ENCODE peak calls at places on chromosomes 16 and 17, in five cellular contexts. E, F, X, N and L are unnamed samples.

GRCh38 chr16:12235110-12235509 is 258.6 kb downstream of the SNX29 start:
- DNase-seq in E (no peak), F (no peak), X (no peak), N (no peak), L (no peak)

GRCh38 chr17:74730491-74731346 is 6.3 kb upstream of the RAB37 start:
- DNase-seq in E (no peak), F (no peak), X (no peak), N (no peak), L (no peak)

GRCh38 chr17:56815711-56816110 is 18.0 kb downstream of the C17orf67 start:
- DNase-seq in E (no peak), F (no peak), X (no peak), N (no peak), L (peak)

GRCh38 chr17:10247806-10248334 is 49.5 kb upstream of the GAS7 start:
- DNase-seq in E (no peak), F (no peak), X (no peak), N (no peak), L (no peak)

GRCh38 chr17:77602062-77602746 is 356.3 kb upstream of the TNRC6C start:
- DNase-seq in E (peak), F (no peak), X (no peak), N (no peak), L (peak)

GRCh38 chr17:9987779-9988585 is 82.9 kb upstream of the RCVRN start:
- DNase-seq in E (no peak), F (peak), X (no peak), N (no peak), L (peak)

GRCh38 chr17:70084476-70084875 is 9.5 kb downstream of the KCNJ16 start:
- DNase-seq in E (no peak), F (no peak), X (no peak), N (no peak), L (no peak)

GRCh38 chr16:87550510-87550961 is 51.8 kb upstream of the JPH3 start:
- DNase-seq in E (no peak), F (peak), X (peak), N (no peak), L (peak)

GRCh38 chr16:9082422-9082821 is 9.0 kb upstream of the HAPSTR1 start:
- DNase-seq in E (no peak), F (no peak), X (no peak), N (no peak), L (no peak)

GRCh38 chr16:67087291-67087690 is 22.4 kb upstream of the PHAF1 start:
- DNase-seq in E (no peak), F (no peak), X (no peak), N (no peak), L (no peak)

GRCh38 chr17:7108981-7109380 is 5.6 kb downstream of the ASGR2 start:
- DNase-seq in E (no peak), F (no peak), X (no peak), N (no peak), L (no peak)

GRCh38 chr17:64103751-64104364 is 26.1 kb downstream of the ERN1 start:
- DNase-seq in E (peak), F (no peak), X (no peak), N (peak), L (peak)

GRCh38 chr16:75801307-75801706 is 75.0 kb upstream of the CPHXL start:
- DNase-seq in E (no peak), F (no peak), X (no peak), N (no peak), L (peak)

GRCh38 chr16:29820271-29820701 is at the start of gene MVP:
- DNase-seq in E (peak), F (no peak), X (peak), N (no peak), L (peak)

GRCh38 chr16:86171329-86171728 is 272.4 kb downstream of the IRF8 start:
- DNase-seq in E (no peak), F (no peak), X (no peak), N (no peak), L (no peak)

GRCh38 chr16:17298238-17298637 is 172.5 kb downstream of the XYLT1 start:
- DNase-seq in E (no peak), F (no peak), X (no peak), N (no peak), L (no peak)

GRCh38 chr17:43556292-43556691 is 10.2 kb upstream of the ETV4 start:
- DNase-seq in E (peak), F (no peak), X (peak), N (no peak), L (peak)

GRCh38 chr16:74699666-74700065 is 996 bp downstream of the MLKL start:
- DNase-seq in E (no peak), F (no peak), X (no peak), N (no peak), L (no peak)

GRCh38 chr17:59638553-59638952 is 18.9 kb downstream of the CLTC start:
- DNase-seq in E (no peak), F (no peak), X (no peak), N (no peak), L (no peak)

GRCh38 chr16:19907161-19907992 is 22.7 kb upstream of the GPRC5B start:
- DNase-seq in E (peak), F (peak), X (peak), N (peak), L (peak)

GRCh38 chr17:59695943-59696681 is 11.1 kb downstream of the PTRH2 start:
- DNase-seq in E (no peak), F (no peak), X (no peak), N (no peak), L (no peak)

GRCh38 chr16:2053211-2053610 is 5.4 kb downstream of the TSC2 start:
- DNase-seq in E (no peak), F (no peak), X (no peak), N (no peak), L (no peak)
- TF ChIP-seq CTCF in E (no peak), F (no peak), X (no peak), N (no peak), L (no peak)

DNA sequence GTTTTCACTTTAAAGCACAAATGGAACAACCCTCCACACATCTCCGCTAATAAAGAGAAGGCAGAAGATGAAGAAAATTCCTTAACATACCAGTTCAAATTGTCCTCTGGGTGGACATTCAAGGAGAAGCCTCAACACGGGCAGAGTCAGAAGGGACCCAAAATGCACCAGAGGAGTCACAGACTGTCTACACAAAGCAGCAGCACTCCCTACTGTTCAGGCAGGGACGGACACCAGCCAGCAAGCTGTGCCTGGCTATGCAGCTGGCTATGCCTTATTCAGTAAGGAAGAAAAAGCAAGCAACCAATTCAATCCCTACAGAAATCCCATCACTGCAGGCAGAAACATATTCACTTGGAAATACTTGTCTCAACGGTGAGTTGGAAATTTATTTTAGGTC is 8.1 kb downstream of the DNAJC7 start:
- DNase-seq in E (no peak), F (no peak), X (no peak), N (no peak), L (no peak)
- TF ChIP-seq CTCF in E (peak), F (no peak), X (no peak), N (peak), L (no peak)

DNA sequence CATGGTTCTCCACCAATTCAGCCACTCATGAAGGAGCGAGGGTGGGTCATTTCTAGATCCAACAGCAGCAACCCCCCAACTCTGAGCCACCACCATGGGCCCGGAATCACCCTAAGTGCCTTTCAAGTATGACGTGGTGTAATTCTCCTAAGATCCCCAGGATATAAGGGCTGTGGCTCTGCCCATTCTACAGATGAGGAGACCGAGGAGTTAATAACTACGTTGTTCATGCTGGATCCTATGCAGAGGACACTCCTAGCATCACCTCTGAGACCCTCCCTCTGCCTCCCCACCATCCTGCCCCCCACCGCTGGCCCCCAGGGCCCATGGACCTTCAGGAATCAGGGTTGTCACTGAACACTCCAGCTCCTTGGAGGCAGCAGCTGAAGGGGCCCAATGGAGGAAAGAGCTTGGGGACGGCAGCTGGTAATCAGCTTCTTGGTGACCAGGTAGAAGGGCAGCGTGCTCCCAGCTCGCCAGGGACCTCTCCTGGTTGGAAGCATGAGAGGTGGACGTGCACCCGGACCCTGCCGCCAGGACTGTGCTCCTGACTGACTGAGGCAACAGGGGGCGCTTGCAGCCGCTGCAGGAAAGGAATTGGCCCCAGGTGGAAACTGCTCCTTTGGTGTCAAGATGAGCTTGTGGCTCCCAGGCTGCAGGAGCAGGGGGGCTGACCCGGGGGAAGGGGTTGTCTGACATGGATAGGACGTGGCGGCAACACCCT is 28.2 kb upstream of the CACNG1 start:
- DNase-seq in E (no peak), F (peak), X (no peak), N (no peak), L (no peak)
- TF ChIP-seq CTCF in E (no peak), F (peak), X (no peak), N (peak), L (no peak)

GRCh38 chr17:48150602-48151001 is 43.0 kb downstream of the SNX11 start:
- DNase-seq in E (no peak), F (no peak), X (no peak), N (no peak), L (no peak)

GRCh38 chr17:48150107-48150463 is 42.5 kb downstream of the SNX11 start:
- DNase-seq in E (no peak), F (no peak), X (no peak), N (no peak), L (no peak)

GRCh38 chr17:48155889-48156670 is 48.5 kb downstream of the SNX11 start:
- DNase-seq in E (no peak), F (peak), X (no peak), N (no peak), L (no peak)

GRCh38 chr17:48149174-48150106 is 41.9 kb downstream of the SNX11 start:
- DNase-seq in E (no peak), F (peak), X (no peak), N (no peak), L (no peak)

GRCh38 chr17:48153711-48154642 is 46.4 kb downstream of the SNX11 start:
- DNase-seq in E (no peak), F (peak), X (no peak), N (peak), L (peak)
- TF ChIP-seq CTCF in E (peak), F (peak), X (no peak), N (peak), L (peak)

DNA sequence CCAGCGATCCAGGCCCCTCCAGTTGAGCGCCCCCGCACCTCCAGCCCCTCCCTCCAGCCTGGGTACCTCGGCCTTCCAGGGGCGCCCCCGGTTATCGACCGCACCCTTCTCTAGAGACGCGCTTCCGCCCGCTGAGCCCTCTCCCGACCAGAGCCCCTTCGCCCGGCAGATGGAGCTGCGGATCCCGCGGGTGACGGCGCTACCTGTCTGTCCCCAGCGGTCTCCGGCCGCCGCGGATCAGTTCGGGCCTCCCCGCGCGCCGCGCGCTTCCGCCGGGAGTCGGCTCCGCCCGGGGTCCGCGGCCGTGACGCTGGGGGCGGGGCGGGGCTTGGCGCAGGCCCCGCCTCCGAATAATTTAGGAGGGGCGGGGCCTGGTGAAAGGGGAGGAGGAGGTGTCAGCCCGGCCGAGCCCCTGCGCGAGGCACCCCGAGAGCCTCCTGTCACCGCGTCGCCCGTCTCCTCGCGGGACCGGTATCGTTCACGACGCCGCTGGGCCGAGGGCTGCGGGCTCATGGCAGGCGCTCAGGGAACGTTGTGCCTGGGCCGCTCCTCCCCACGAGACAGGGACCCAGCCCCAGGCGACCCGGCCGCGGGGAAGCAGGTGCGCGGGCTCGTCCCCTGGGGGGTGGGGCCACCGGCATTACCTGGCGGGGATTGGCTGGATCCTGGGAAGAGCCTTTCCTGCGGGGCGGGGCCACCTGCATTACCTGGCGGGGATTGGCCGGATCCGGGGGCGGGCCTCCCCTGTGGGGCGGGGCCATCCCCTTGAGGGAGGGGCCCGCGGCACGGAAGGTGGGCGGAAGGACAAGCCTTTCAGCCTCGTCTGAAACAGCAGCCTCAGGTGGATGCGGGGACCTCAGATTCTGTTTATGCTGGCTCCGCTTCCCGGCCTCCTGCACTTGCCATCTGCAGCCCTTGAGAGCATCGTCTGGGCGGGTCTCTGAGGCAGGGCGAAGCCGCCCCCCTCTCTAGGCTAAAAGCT is at the start of gene SPATA2L:
- DNase-seq in E (peak), F (peak), X (peak), N (peak), L (peak)
- TF ChIP-seq CTCF in E (no peak), F (no peak), X (no peak), N (peak), L (no peak)

DNA sequence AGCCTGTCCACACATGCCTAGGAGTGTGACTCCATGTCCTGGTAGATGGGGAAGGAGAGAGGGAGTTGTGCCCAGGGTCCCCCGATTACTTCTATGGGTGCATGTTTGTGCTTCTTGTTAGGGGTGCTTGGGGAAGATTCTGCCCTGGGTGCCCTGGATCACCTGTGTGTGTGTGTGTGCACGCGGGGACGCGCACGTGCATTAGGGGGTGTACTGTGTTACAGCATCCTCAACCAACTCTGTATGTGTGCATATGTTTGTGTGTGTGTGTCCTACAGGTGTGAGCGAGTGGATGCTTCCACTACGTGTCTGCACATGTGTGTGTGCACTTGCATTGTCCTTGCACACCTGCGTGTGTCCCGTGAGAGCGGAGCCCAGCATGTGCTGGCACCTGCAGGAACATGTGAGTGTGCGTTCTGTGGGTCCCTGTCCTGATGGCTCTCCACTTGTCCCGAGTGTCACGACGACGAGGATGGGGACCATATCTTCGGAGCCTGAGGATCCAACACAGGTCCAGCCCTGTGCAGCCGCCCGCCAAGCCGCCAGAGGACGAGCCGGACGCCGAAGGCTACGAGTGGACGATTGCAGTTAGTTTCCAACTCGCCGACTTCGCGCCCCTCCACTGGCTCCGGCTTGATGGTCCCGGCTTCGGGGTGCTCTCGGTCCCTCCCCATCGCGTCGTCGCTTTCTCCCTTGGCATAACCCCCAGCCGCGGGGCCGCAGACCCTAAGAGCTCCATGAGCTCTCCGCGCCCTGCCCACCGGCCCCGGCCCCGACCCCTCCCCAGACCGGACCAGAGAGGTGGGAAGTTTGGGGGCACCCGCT is 6.0 kb upstream of the TBC1D3B start:
- DNase-seq in E (no peak), F (peak), X (no peak), N (no peak), L (no peak)
- TF ChIP-seq CTCF in E (no peak), F (no peak), X (no peak), N (no peak), L (no peak)